ENCODE peak calls at places on chromosome 18, in ten cellular contexts. C is CD8-positive, alpha-beta T cell; W is naive thymus-derived CD8-positive, alpha-beta T cell; D is C1 segment of cervical spinal cord; J is fibroblast of the aortic adventitia; V is endothelial cell; P is NCI-H1105 treated with DMSO at 0.1 percent for 48 hours; M is Panc1; E is stimulated activated CD8-positive, alpha-beta memory T cell treated with anti-CD3 and anti-CD28 coated beads, Interleukin-2, amount 100 ng/mL, for 1 hour; Y is Calu3. B is an unnamed sample.

GRCh38 chr18:7616661-7617060 is 49.5 kb downstream of the PTPRM start:
- DNase-seq in C (no peak), W (no peak), D (no peak), J (peak), V (no peak), P (no peak), M (no peak), E (no peak), Y (no peak), B (no peak)

GRCh38 chr18:50663626-50664441 is 103.9 kb downstream of the MAPK4 start:
- DNase-seq in C (no peak), W (no peak), D (no peak), J (no peak), V (no peak), P (no peak), M (no peak), E (no peak), Y (no peak), B (no peak)

GRCh38 chr18:76275913-76276312 is 219.1 kb downstream of the ZNF516 start:
- DNase-seq in C (no peak), W (no peak), D (no peak), J (no peak), V (no peak), P (peak), M (no peak), E (no peak), Y (no peak), B (no peak)

GRCh38 chr18:62164855-62165487 is 21.9 kb downstream of the PIGN start:
- DNase-seq in C (no peak), W (no peak), D (no peak), J (no peak), V (no peak), P (no peak), M (no peak), E (no peak), Y (no peak), B (no peak)

GRCh38 chr18:34758378-34758948 is 48.4 kb downstream of the DTNA start:
- DNase-seq in C (no peak), W (no peak), D (no peak), J (no peak), V (no peak), P (no peak), M (no peak), E (no peak), Y (no peak), B (no peak)

GRCh38 chr18:13616525-13617035 is 109.8 kb downstream of the FAM210A start:
- DNase-seq in C (peak), W (no peak), D (no peak), J (no peak), V (no peak), P (no peak), M (no peak), E (no peak), Y (no peak), B (no peak)

GRCh38 chr18:64806232-64806631 is 657.3 kb upstream of the LINC00305 start:
- DNase-seq in C (no peak), W (no peak), D (no peak), J (no peak), V (no peak), P (no peak), M (no peak), E (no peak), Y (no peak), B (no peak)

GRCh38 chr18:26091047-26091630 is 726 bp upstream of the SS18 start:
- DNase-seq in C (no peak), W (no peak), D (no peak), J (no peak), V (no peak), P (no peak), M (peak), E (no peak), Y (no peak), B (no peak)

GRCh38 chr18:10912790-10913560 is 236.4 kb downstream of the PIEZO2 start:
- DNase-seq in C (no peak), W (no peak), D (no peak), J (peak), V (no peak), P (no peak), M (no peak), E (no peak), Y (peak), B (no peak)

GRCh38 chr18:57436193-57436964 is 1.2 kb downstream of the ONECUT2 start:
- DNase-seq in C (no peak), W (no peak), D (no peak), J (no peak), V (no peak), P (peak), M (no peak), E (no peak), Y (peak), B (no peak)

GRCh38 chr18:74797577-74798151 is 200.0 kb downstream of the ZNF407 start:
- DNase-seq in C (no peak), W (no peak), D (no peak), J (no peak), V (no peak), P (no peak), M (no peak), E (no peak), Y (no peak), B (no peak)